ENCODE peak calls at places on chromosome 7, in six cellular contexts. Q is body of pancreas; I is adrenal gland; Z is fibroblast of the aortic adventitia; L is CD8-positive, alpha-beta T cell; X is astrocyte of the spinal cord. A is an unnamed sample.

GRCh38 chr7:100693312-100694195 is 496 bp downstream of the GIGYF1 start:
- DNase-seq in Q (no peak), I (no peak), Z (no peak), L (no peak), X (no peak), A (no peak)

GRCh38 chr7:50502947-50503346 is 52.8 kb upstream of the FIGNL1 start:
- DNase-seq in Q (no peak), I (no peak), Z (no peak), L (no peak), X (peak), A (peak)

GRCh38 chr7:87933953-87934698 is at the start of gene ADAM22:
- DNase-seq in Q (peak), I (peak), Z (peak), L (peak), X (peak), A (no peak)

GRCh38 chr7:113774182-113774807 is 144.5 kb downstream of the PPP1R3A start:
- DNase-seq in Q (peak), I (peak), Z (peak), L (no peak), X (peak), A (no peak)

GRCh38 chr7:140596751-140597424 is 43.7 kb downstream of the DENND2A start:
- DNase-seq in Q (no peak), I (no peak), Z (peak), L (no peak), X (peak), A (no peak)

GRCh38 chr7:108716783-108717182 is 147.1 kb downstream of the DNAJB9 start:
- DNase-seq in Q (no peak), I (no peak), Z (peak), L (no peak), X (peak), A (no peak)

GRCh38 chr7:66505009-66505408 is 123.7 kb upstream of the KCTD7 start:
- DNase-seq in Q (no peak), I (no peak), Z (no peak), L (no peak), X (no peak), A (peak)

GRCh38 chr7:136585954-136586670 is 282.3 kb upstream of the CHRM2 start:
- DNase-seq in Q (no peak), I (no peak), Z (no peak), L (no peak), X (no peak), A (no peak)

GRCh38 chr7:16889851-16890443 is 8.2 kb upstream of the AGR3 start:
- DNase-seq in Q (no peak), I (no peak), Z (no peak), L (no peak), X (no peak), A (no peak)

GRCh38 chr7:106552645-106553445 is 108.1 kb downstream of the CCDC71L start:
- DNase-seq in Q (no peak), I (peak), Z (no peak), L (no peak), X (no peak), A (no peak)

GRCh38 chr7:112937651-112938390 is 147.6 kb upstream of the TMEM168 start:
- DNase-seq in Q (no peak), I (no peak), Z (peak), L (no peak), X (peak), A (no peak)

GRCh38 chr7:79774150-79774549 is 320.7 kb upstream of the MAGI2 start:
- DNase-seq in Q (no peak), I (no peak), Z (no peak), L (no peak), X (peak), A (no peak)

GRCh38 chr7:100673942-100674431 is 447 bp downstream of the GNB2 start:
- DNase-seq in Q (no peak), I (peak), Z (peak), L (peak), X (no peak), A (no peak)

GRCh38 chr7:100584046-100584676 is 1.8 kb downstream of the LRCH4 start:
- DNase-seq in Q (no peak), I (no peak), Z (no peak), L (no peak), X (peak), A (no peak)

GRCh38 chr7:139523199-139523941 is at the start of gene CLEC2L:
- DNase-seq in Q (no peak), I (no peak), Z (no peak), L (no peak), X (no peak), A (no peak)

DNA sequence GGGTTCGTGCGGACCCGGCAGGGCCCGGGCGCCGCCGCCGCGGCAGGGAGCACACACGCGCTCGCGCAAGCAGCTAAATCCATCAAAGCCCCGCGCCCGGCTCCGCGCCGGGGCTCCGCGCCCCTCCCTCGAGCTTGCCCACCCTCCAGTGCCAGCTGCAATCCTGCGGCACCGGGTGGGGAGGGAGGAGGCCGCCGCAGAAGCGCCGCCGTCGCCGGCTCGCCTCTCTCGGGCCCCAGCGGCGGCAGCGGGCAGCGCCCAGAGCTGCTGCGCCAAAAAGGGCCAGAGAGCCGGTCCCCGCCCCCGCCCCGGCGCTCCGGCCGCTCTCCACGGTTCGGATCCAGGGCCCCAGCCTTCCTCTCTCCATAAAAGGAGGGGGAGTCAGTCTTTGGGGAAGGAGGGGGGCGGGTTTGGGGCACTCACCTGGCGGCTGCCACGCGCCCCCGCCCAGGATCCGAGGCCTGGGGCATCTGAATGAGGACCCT is 370 bp upstream of the PDGFA start:
- DNase-seq in Q (peak), I (peak), Z (peak), L (no peak), X (peak), A (no peak)
- TF ChIP-seq CTCF in Q (peak), I (peak), Z (peak), L (no peak), X (peak), A (no peak)

DNA sequence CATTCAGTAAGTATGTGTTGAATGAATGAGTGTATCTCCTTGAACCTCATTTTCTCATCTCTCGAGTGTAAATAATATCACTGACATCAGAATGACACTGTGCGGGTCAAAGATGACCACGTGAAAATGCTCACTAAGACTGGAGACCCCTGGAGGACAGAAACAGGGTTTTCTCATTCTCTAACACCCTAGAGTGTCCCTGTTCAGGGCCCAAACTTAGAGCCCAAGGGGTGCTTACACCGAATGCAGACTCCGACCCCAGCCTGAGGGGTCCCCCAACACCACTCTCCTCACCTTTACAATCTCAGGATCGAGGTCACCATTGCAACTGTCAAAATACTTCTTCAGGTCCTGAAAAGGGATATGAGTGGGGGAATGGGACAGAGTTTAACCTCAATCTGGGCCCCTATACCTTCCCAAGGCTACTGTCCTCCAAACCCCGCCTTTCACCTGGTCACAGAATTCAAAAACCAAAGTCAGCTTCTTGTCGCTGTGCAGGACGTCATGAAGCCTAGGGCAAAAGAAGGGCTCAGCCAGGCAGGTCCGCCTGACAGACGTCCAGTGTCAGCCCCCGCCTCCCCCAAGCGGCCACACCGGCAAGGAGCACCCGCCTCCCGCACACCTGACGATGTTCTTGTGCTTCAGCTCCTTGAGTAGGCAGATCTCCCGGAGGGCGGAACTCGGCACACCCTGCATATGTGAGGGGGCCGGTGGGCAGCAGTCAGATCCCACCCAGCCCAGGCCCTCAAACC is 1.2 kb downstream of the CDK5 start:
- DNase-seq in Q (peak), I (no peak), Z (no peak), L (no peak), X (no peak), A (no peak)
- TF ChIP-seq CTCF in Q (no peak), I (no peak), Z (no peak), L (no peak), X (no peak), A (peak)

GRCh38 chr7:98137134-98137825 is 30.6 kb downstream of the LMTK2 start:
- DNase-seq in Q (no peak), I (no peak), Z (no peak), L (no peak), X (no peak), A (no peak)
- TF ChIP-seq CTCF in Q (no peak), I (no peak), Z (no peak), L (no peak), X (no peak), A (no peak)

GRCh38 chr7:36299882-36300341 is 89.8 kb upstream of the ANLN start:
- DNase-seq in Q (no peak), I (no peak), Z (no peak), L (no peak), X (no peak), A (no peak)
- TF ChIP-seq CTCF in Q (no peak), I (no peak), Z (no peak), L (no peak), X (no peak), A (peak)